ENCODE peak calls at places on chromosomes 5 and 9, in eight cellular contexts. N is AG04450; E is CD8-positive, alpha-beta memory T cell; V is left ventricle myocardium inferior; B is brain microvascular endothelial cell; G is suprapubic skin; K is prostate gland; Z is CD8-positive, alpha-beta T cell. Q is an unnamed sample.
A peak's percentile ranks its signal among the peaks of the same experiment; 100 is the strongest.

GRCh38 chr5:64612349-64612961 is 77.8 kb upstream of the SHISAL2B start:
- DNase-seq in N (peak; percentile 16), E (no peak), V (no peak), B (peak; percentile 62), G (no peak), K (peak; percentile 48), Z (no peak), Q (no peak)

GRCh38 chr9:137162505-137163100 is 7.2 kb downstream of the LRRC26 start:
- DNase-seq in N (no peak), E (no peak), V (no peak), B (no peak), G (no peak), K (peak; percentile 71), Z (no peak), Q (no peak)

GRCh38 chr5:65279603-65280002 is 202.1 kb downstream of the ADAMTS6 start:
- DNase-seq in N (no peak), E (no peak), V (no peak), B (no peak), G (no peak), K (no peak), Z (no peak), Q (no peak)

GRCh38 chr9:133483611-133484010 is 4.7 kb upstream of the SLC2A6 start:
- DNase-seq in N (no peak), E (no peak), V (no peak), B (no peak), G (no peak), K (no peak), Z (no peak), Q (no peak)

GRCh38 chr5:107959573-107960279 is 289.0 kb upstream of the EFNA5 start:
- DNase-seq in N (no peak), E (no peak), V (no peak), B (no peak), G (no peak), K (no peak), Z (no peak), Q (no peak)

GRCh38 chr5:4994994-4995393 is 145.1 kb upstream of the ADAMTS16 start:
- DNase-seq in N (no peak), E (no peak), V (no peak), B (peak; percentile 42), G (no peak), K (no peak), Z (no peak), Q (no peak)

GRCh38 chr5:133140311-133140710 is 88.5 kb downstream of the HSPA4 start:
- DNase-seq in N (no peak), E (no peak), V (no peak), B (no peak), G (no peak), K (no peak), Z (no peak), Q (no peak)

GRCh38 chr9:91917436-91917835 is 32.6 kb downstream of the ROR2 start:
- DNase-seq in N (no peak), E (no peak), V (no peak), B (no peak), G (no peak), K (no peak), Z (no peak), Q (no peak)

GRCh38 chr9:83281306-83282255 is 218.6 kb upstream of the RASEF start:
- DNase-seq in N (no peak), E (no peak), V (no peak), B (peak; percentile 30), G (no peak), K (peak; percentile 15), Z (no peak), Q (no peak)

GRCh38 chr5:135569755-135570452 is 8.9 kb downstream of the CXCL14 start:
- DNase-seq in N (no peak), E (no peak), V (no peak), B (peak; percentile 26), G (no peak), K (no peak), Z (no peak), Q (no peak)

GRCh38 chr5:135574493-135574892 is 4.3 kb downstream of the CXCL14 start:
- DNase-seq in N (no peak), E (no peak), V (no peak), B (no peak), G (no peak), K (no peak), Z (no peak), Q (no peak)

GRCh38 chr5:135570453-135570764 is 8.4 kb downstream of the CXCL14 start:
- DNase-seq in N (no peak), E (no peak), V (no peak), B (no peak), G (no peak), K (no peak), Z (no peak), Q (no peak)

GRCh38 chr5:135571210-135571609 is 7.6 kb downstream of the CXCL14 start:
- DNase-seq in N (no peak), E (no peak), V (no peak), B (no peak), G (no peak), K (no peak), Z (no peak), Q (no peak)

GRCh38 chr5:135571902-135572301 is 6.9 kb downstream of the CXCL14 start:
- DNase-seq in N (no peak), E (no peak), V (no peak), B (no peak), G (no peak), K (no peak), Z (no peak), Q (no peak)
- H3K27ac ChIP-seq in N (no peak overlapping the region), E (no peak overlapping the region), V (no peak overlapping the region), B (no peak overlapping the region), G (no peak overlapping the region), K (no peak overlapping the region), Z (no peak overlapping the region), Q (no peak overlapping the region)

GRCh38 chr9:36492849-36493248 is 79.8 kb upstream of the MELK start:
- DNase-seq in N (no peak), E (peak; percentile 75), V (no peak), B (peak; percentile 9), G (no peak), K (no peak), Z (no peak), Q (no peak)
- H3K27ac ChIP-seq in N (no peak overlapping the region), E (no peak overlapping the region), V (no peak overlapping the region), B (no peak overlapping the region), G (no peak overlapping the region), K (no peak overlapping the region), Z (no peak overlapping the region), Q (no peak overlapping the region)

GRCh38 chr9:127860260-127860659 is 5.8 kb upstream of the ENG start:
- DNase-seq in N (no peak), E (no peak), V (no peak), B (no peak), G (no peak), K (no peak), Z (no peak), Q (no peak)

GRCh38 chr9:127860779-127861178 is 6.3 kb upstream of the ENG start:
- DNase-seq in N (no peak), E (no peak), V (no peak), B (no peak), G (no peak), K (no peak), Z (no peak), Q (no peak)

GRCh38 chr9:127862075-127863011 is 7.9 kb upstream of the ENG start:
- DNase-seq in N (no peak), E (peak; percentile 48), V (peak; percentile 86), B (no peak), G (peak; percentile 80), K (peak; percentile 19), Z (peak; percentile 73), Q (no peak)

GRCh38 chr9:127865645-127866464 is 11.4 kb upstream of the ENG start:
- DNase-seq in N (no peak), E (peak; percentile 61), V (no peak), B (no peak), G (no peak), K (no peak), Z (peak; percentile 42), Q (no peak)

DNA sequence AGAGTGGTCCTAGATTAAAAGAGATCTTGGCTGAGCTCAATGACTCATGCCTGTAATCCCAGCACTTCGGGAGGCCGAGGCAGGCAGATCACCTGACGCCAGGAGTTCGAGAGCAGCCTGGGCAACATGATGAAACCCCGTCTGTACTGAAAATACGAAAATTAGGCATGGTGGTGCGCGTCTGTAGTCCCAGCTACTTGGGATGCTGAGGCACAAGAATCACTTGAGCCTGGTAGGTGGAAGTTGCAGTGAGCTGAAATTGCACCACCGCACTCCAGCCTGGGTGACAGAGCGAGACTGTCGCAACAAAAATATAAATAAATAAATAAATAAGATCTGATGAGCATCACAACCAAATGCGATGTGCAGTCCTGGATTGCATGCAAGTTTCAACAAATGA is 8.7 kb upstream of the ENG start:
- DNase-seq in N (no peak), E (no peak), V (no peak), B (no peak), G (no peak), K (no peak), Z (no peak), Q (no peak)
- H3K27ac ChIP-seq in N (no peak overlapping the region), E (peak overlapping the region; percentile 66), V (peak overlapping the region; percentile 97), B (no peak overlapping the region), G (no peak overlapping the region), K (no peak overlapping the region), Z (peak overlapping the region; percentile 40), Q (peak overlapping the region; percentile 57)

GRCh38 chr5:75167345-75167744 is 69.3 kb downstream of the ANKRD31 start:
- DNase-seq in N (no peak), E (no peak), V (no peak), B (peak; percentile 1), G (no peak), K (no peak), Z (no peak), Q (no peak)
- H3K27ac ChIP-seq in N (no peak overlapping the region), E (no peak overlapping the region), V (no peak overlapping the region), B (no peak overlapping the region), G (no peak overlapping the region), K (no peak overlapping the region), Z (no peak overlapping the region), Q (no peak overlapping the region)

DNA sequence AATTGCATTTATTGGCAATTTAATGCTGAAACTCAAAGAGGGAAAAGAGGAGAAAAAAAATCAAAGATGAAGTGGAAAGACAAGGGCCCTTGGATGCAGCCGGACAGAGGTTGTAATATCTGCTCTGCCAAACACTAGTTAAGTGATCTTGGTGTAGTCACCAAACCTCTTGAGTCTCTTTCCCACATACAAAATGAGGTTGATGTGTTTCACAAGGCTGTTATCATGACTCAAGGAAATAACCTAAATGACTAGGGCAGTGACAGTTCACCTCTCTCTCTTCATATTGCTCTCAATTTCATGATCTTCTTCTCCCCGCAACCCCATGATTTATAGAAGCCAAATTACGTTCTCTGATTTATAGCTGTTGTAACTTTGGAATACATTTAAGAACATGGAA is 44.9 kb downstream of the PIK3R1 start:
- DNase-seq in N (no peak), E (no peak), V (no peak), B (no peak), G (no peak), K (no peak), Z (no peak), Q (no peak)
- H3K27ac ChIP-seq in N (no peak overlapping the region), E (no peak overlapping the region), V (peak overlapping the region; percentile 91), B (no peak overlapping the region), G (no peak overlapping the region), K (no peak overlapping the region), Z (no peak overlapping the region), Q (no peak overlapping the region)